ENCODE peak calls at places on chromosomes 16 and 17, in seven cellular contexts. I is H9; X is Calu3; M is stimulated activated CD8-positive, alpha-beta memory T cell treated with anti-CD3 and anti-CD28 coated beads, Interleukin-4, amount 100 ng/mL, for 1 hour; P is stimulated activated CD4-positive, alpha-beta T cell treated with anti-CD3 and anti-CD28 coated beads, Interleukin-15, amount 100 ng/mL, for 24 hours; G is posterior cingulate gyrus; O is IMR-90. A is an unnamed sample.
A peak's percentile ranks its signal among the peaks of the same experiment; 100 is the strongest.

GRCh38 chr16:89599451-89599858 is 14.0 kb upstream of the DPEP1 start:
- DNase-seq in X (peak; percentile 64), M (no peak), O (no peak), I (peak; percentile 89), G (no peak), P (peak; percentile 47), A (peak; percentile 70)

GRCh38 chr17:60161598-60162330 is 12.0 kb downstream of the CA4 start:
- DNase-seq in X (no peak), G (no peak), O (no peak), I (peak; percentile 65), P (no peak), M (no peak), A (no peak)

GRCh38 chr17:82228842-82229685 is at the start of gene SLC16A3:
- DNase-seq in X (peak; percentile 77), P (peak; percentile 75), I (no peak), O (peak; percentile 75), G (no peak), M (no peak), A (peak; percentile 91)

GRCh38 chr17:65259281-65259680 is 122.1 kb downstream of the RGS9 start:
- DNase-seq in P (no peak), X (no peak), M (no peak), I (no peak), G (no peak), O (no peak), A (no peak)

GRCh38 chr16:31409433-31409832 is 16.3 kb downstream of the ITGAD start:
- DNase-seq in P (no peak), X (no peak), O (peak; percentile 66), M (no peak), I (no peak), G (no peak), A (peak; percentile 62)

GRCh38 chr16:47013172-47013571 is 39.7 kb upstream of the DNAJA2 start:
- DNase-seq in X (no peak), O (no peak), M (no peak), G (no peak), P (no peak), I (no peak), A (no peak)

GRCh38 chr16:58614212-58614611 is 15.4 kb downstream of the CNOT1 start:
- DNase-seq in X (no peak), G (no peak), M (no peak), I (no peak), O (peak; percentile 69), P (no peak), A (peak; percentile 92)

GRCh38 chr16:82657239-82657638 is 30.5 kb downstream of the CDH13 start:
- DNase-seq in O (peak; percentile 79), P (no peak), X (no peak), I (no peak), M (no peak), G (no peak), A (peak; percentile 65)

GRCh38 chr17:19368119-19368660 is 5.7 kb upstream of the B9D1 start:
- DNase-seq in X (no peak), M (no peak), G (no peak), O (peak; percentile 37), P (no peak), I (no peak), A (no peak)

GRCh38 chr17:42120161-42121065 is 754 bp downstream of the KAT2A start:
- DNase-seq in O (no peak), X (no peak), M (no peak), I (peak; percentile 85), G (no peak), P (peak; percentile 53), A (peak; percentile 41)

GRCh38 chr16:22001591-22001990 is 675 bp upstream of the PDZD9 start:
- DNase-seq in X (no peak), M (no peak), O (peak; percentile 71), P (no peak), G (no peak), I (no peak), A (peak; percentile 75)

GRCh38 chr17:69326302-69327059 is 452 bp downstream of the ABCA5 start:
- DNase-seq in X (no peak), I (no peak), O (peak; percentile 26), P (peak; percentile 18), G (no peak), M (no peak), A (peak; percentile 55)

GRCh38 chr16:20806168-20807050 is at the start of the genes ERI2 and REXO5:
- DNase-seq in M (peak; percentile 51), I (peak; percentile 95), G (peak; percentile 86), P (peak; percentile 89), O (peak; percentile 94), X (peak; percentile 94), A (peak; percentile 95)

GRCh38 chr17:39596543-39597267 is 11.0 kb downstream of the NEUROD2 start:
- DNase-seq in O (no peak), M (no peak), X (no peak), I (no peak), P (no peak), G (no peak), A (no peak)

GRCh38 chr17:78724544-78724943 is 57.5 kb downstream of the CYTH1 start:
- DNase-seq in P (no peak), M (no peak), O (no peak), G (peak; percentile 80), I (no peak), X (no peak), A (no peak)

GRCh38 chr16:89412811-89413210 is 77.5 kb downstream of the ANKRD11 start:
- DNase-seq in M (no peak), X (no peak), P (no peak), O (no peak), I (no peak), G (no peak), A (no peak)

GRCh38 chr17:6327007-6327406 is 107.9 kb downstream of the AIPL1 start:
- DNase-seq in P (peak; percentile 12), I (peak; percentile 76), M (no peak), G (no peak), X (no peak), O (no peak), A (no peak)

GRCh38 chr16:74742051-74742481 is 32.6 kb downstream of the FA2H start:
- DNase-seq in M (no peak), O (peak; percentile 43), G (no peak), I (no peak), X (no peak), P (no peak), A (no peak)

GRCh38 chr16:4404247-4404966 is 12.0 kb downstream of the CORO7 start:
- DNase-seq in I (peak; percentile 93), P (peak; percentile 59), X (peak; percentile 65), O (no peak), G (peak; percentile 53), M (no peak), A (peak; percentile 64)

GRCh38 chr17:1029196-1029911 is 32.4 kb downstream of the TIMM22 start:
- DNase-seq in I (no peak), O (peak; percentile 73), G (no peak), P (no peak), X (no peak), M (no peak), A (peak; percentile 58)